ENCODE peak calls at places on chromosomes 11 and 22, in five cellular contexts. G, Z, X, N and M are unnamed samples.

GRCh38 chr11:73565804-73566203 is 32.1 kb downstream of the FAM168A start:
- DNase-seq in N (no peak), X (no peak), Z (no peak), G (no peak), M (no peak)

GRCh38 chr22:29907753-29908515 is 25.0 kb downstream of the MTMR3 start:
- DNase-seq in Z (peak), G (peak), X (peak), N (peak), M (peak)

GRCh38 chr11:66862559-66863037 is 5.7 kb downstream of the LRFN4 start:
- DNase-seq in Z (no peak), N (no peak), X (no peak), G (no peak), M (no peak)

GRCh38 chr22:19721486-19722172 is 1.7 kb upstream of the GP1BB start:
- DNase-seq in Z (no peak), N (no peak), X (no peak), G (no peak), M (no peak)

GRCh38 chr22:24969588-24970301 is 17.2 kb downstream of the KIAA1671 start:
- DNase-seq in G (no peak), N (peak), Z (no peak), X (peak), M (peak)

GRCh38 chr11:121881806-121882205 is 234.2 kb downstream of the BLID start:
- DNase-seq in Z (no peak), G (no peak), N (no peak), X (no peak), M (no peak)

GRCh38 chr22:36160499-36160942 is at the start of gene APOL3:
- DNase-seq in X (no peak), Z (no peak), N (peak), G (no peak), M (no peak)

GRCh38 chr11:92550411-92550810 is 325.8 kb downstream of the FAT3 start:
- DNase-seq in N (no peak), X (no peak), Z (no peak), G (peak), M (no peak)

GRCh38 chr11:2807276-2807681 is 78.3 kb downstream of the CDKN1C start:
- DNase-seq in N (peak), Z (no peak), G (peak), X (no peak), M (no peak)

GRCh38 chr22:18032455-18033101 is 8.2 kb upstream of the MICAL3 start:
- DNase-seq in X (no peak), Z (no peak), G (no peak), N (no peak), M (peak)

GRCh38 chr11:75288846-75289760 is 48.5 kb downstream of the TPBGL start:
- DNase-seq in X (no peak), Z (no peak), N (no peak), G (no peak), M (no peak)

GRCh38 chr22:35841907-35842518 is 124.3 kb downstream of the APOL5 start:
- DNase-seq in Z (no peak), X (no peak), G (no peak), N (no peak), M (no peak)

GRCh38 chr22:25448435-25449051 is 115.9 kb upstream of the GRK3 start:
- DNase-seq in X (peak), N (no peak), Z (no peak), G (peak), M (no peak)

GRCh38 chr22:20777420-20778177 is 3.7 kb downstream of the SERPIND1 start:
- DNase-seq in N (no peak), G (peak), Z (peak), X (peak), M (peak)

GRCh38 chr22:44259366-44260215 is 53.2 kb downstream of the SHISAL1 start:
- DNase-seq in Z (no peak), G (no peak), N (no peak), X (no peak), M (no peak)

GRCh38 chr11:13479688-13480087 is 16.1 kb downstream of the PTH start:
- DNase-seq in X (no peak), G (no peak), Z (no peak), N (no peak), M (no peak)

GRCh38 chr11:59556115-59556882 is 45.0 kb downstream of the OR4D9 start:
- DNase-seq in X (peak), G (peak), N (no peak), Z (peak), M (peak)

GRCh38 chr22:24359452-24360120 is 67.8 kb upstream of the ADORA2A start:
- DNase-seq in Z (no peak), N (no peak), G (no peak), X (no peak), M (no peak)

DNA sequence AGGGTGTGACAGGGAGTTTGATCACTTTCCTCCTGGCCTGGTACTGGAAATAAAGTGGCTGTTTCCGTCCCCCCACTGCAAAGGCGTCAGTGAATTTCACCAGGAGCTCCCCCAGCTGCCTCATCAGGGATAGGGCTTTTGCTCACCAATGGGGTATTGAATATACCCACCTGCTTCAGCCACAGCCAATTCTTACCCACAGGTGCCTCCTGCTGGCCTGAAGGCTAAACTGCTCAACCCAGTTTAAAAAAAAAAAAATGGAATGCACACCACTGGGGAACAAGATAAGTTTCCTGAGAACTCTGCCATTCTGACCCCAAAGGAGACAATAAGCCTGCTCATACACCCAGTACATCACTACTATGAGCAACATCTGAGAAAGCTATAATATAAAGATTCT is 65.3 kb upstream of the MS4A8 start:
- DNase-seq in N (no peak), G (no peak), Z (no peak), X (peak), M (no peak)
- TF ChIP-seq CTCF in N (no peak), G (no peak), Z (no peak), X (peak), M (peak)

GRCh38 chr11:32450372-32450771 is 15.0 kb upstream of the WT1 start:
- DNase-seq in G (no peak), Z (no peak), N (no peak), X (no peak), M (no peak)

GRCh38 chr11:32446227-32446626 is 10.9 kb upstream of the WT1 start:
- DNase-seq in G (no peak), Z (no peak), X (no peak), N (no peak), M (no peak)

GRCh38 chr11:32451808-32452207 is 16.5 kb upstream of the WT1 start:
- DNase-seq in N (no peak), G (no peak), X (no peak), Z (no peak), M (no peak)

GRCh38 chr11:32447252-32447651 is 11.9 kb upstream of the WT1 start:
- DNase-seq in Z (no peak), N (no peak), X (no peak), G (no peak), M (no peak)

DNA sequence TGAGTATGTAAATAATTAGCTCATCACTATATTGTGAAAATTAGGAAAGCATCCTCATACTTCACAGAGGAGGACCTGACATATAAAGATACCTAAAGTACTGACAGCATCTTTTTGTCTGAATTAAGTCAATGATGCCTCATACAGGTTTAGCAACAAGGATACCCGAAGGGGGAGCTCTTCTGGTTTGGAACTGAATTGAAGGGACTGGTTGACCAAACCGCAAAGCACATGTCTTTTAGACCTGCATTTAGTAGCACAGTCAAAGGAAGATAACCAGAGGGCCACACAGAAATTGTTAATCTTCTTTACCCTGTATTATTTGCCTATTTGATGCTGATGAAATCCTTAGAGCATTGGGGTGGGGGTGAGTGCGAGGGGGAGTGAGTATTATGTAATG is 12.9 kb upstream of the WT1 start:
- DNase-seq in N (no peak), X (peak), Z (no peak), G (no peak), M (no peak)
- TF ChIP-seq CTCF in N (no peak), X (peak), Z (no peak), G (no peak), M (peak)

GRCh38 chr22:46484156-46484860 is 53.1 kb downstream of the CELSR1 start:
- DNase-seq in N (no peak), G (no peak), X (no peak), Z (no peak), M (no peak)

GRCh38 chr22:46484861-46485595 is 52.4 kb downstream of the CELSR1 start:
- DNase-seq in Z (peak), X (no peak), N (no peak), G (no peak), M (no peak)

GRCh38 chr22:46483353-46483752 is 54.1 kb downstream of the CELSR1 start:
- DNase-seq in N (no peak), G (no peak), Z (no peak), X (no peak), M (no peak)

GRCh38 chr22:46490538-46490937 is 46.9 kb downstream of the CELSR1 start:
- DNase-seq in X (no peak), G (no peak), N (no peak), Z (no peak), M (no peak)

DNA sequence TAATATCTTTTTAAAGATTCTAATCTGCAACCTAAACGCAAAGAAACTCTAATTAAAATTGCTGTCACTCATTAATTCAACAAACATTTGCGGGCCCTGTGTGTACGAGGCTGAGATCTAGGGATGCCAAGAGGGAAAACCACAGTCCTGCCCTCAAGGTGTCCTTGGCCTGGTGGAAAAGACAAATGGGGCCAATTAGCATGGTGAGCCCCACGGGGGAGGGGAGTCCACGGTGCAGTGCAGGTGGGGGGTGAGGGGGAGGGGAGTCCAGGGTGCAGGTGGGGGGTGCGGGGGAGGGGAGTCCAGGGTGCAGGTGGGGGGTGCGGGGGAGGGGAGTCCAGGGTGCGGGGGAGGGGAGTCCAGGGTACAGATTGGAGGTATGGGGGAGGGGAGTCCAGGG is 50.1 kb downstream of the CELSR1 start:
- DNase-seq in N (no peak), X (no peak), G (no peak), Z (no peak), M (no peak)
- TF ChIP-seq CTCF in N (no peak), X (no peak), G (no peak), Z (no peak), M (no peak)

DNA sequence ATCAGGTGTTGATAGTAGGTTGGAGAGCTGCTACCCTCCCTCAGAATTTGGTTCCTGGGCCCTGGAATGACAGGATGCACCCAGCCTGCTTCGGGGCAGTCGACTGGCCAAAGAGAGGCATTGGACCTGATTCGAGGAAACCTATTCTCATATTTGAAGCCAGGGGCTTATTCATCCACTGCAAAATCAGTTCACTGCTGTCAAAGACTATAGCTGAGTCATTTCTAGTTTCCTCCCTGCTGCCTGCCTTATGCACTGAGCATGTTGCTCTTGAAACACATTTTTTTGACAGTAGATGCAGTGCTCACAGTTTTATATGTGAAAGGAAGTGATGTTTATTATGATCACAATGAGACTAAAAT is 565.4 kb downstream of the ETS1 start:
- DNase-seq in Z (no peak), X (no peak), N (no peak), G (no peak), M (no peak)
- TF ChIP-seq CTCF in Z (no peak), X (no peak), N (no peak), G (no peak), M (peak)

GRCh38 chr11:111976614-111977140 is 39.5 kb downstream of the DIXDC1 start:
- DNase-seq in G (no peak), N (peak), X (peak), Z (no peak), M (no peak)

GRCh38 chr11:111980062-111980461 is 42.9 kb downstream of the DIXDC1 start:
- DNase-seq in N (no peak), Z (no peak), X (no peak), G (no peak), M (no peak)

GRCh38 chr11:111977141-111978027 is 40.2 kb downstream of the DIXDC1 start:
- DNase-seq in N (peak), X (peak), G (peak), Z (no peak), M (no peak)

GRCh38 chr11:111976119-111976518 is 39.0 kb downstream of the DIXDC1 start:
- DNase-seq in N (no peak), G (no peak), Z (no peak), X (no peak), M (no peak)

GRCh38 chr11:111978028-111978771 is 41.1 kb downstream of the DIXDC1 start:
- DNase-seq in X (peak), Z (peak), N (peak), G (no peak), M (no peak)
- TF ChIP-seq CTCF in X (no peak), Z (no peak), N (peak), G (no peak), M (no peak)

GRCh38 chr11:110335358-110335757 is 38.9 kb upstream of the RDX start:
- DNase-seq in N (no peak), X (no peak), G (no peak), Z (no peak), M (no peak)
- TF ChIP-seq CTCF in N (no peak), X (no peak), G (no peak), Z (no peak), M (no peak)

GRCh38 chr11:15724611-15725010 is 609.9 kb downstream of the INSC start:
- DNase-seq in G (no peak), N (no peak), X (no peak), Z (no peak), M (no peak)

GRCh38 chr11:15725246-15725645 is 610.5 kb downstream of the INSC start:
- DNase-seq in N (no peak), Z (no peak), X (no peak), G (no peak), M (no peak)

GRCh38 chr11:15716550-15716949 is 601.8 kb downstream of the INSC start:
- DNase-seq in X (no peak), N (no peak), Z (no peak), G (no peak), M (no peak)

GRCh38 chr11:15723966-15724365 is 609.2 kb downstream of the INSC start:
- DNase-seq in G (no peak), X (no peak), Z (no peak), N (no peak), M (no peak)

DNA sequence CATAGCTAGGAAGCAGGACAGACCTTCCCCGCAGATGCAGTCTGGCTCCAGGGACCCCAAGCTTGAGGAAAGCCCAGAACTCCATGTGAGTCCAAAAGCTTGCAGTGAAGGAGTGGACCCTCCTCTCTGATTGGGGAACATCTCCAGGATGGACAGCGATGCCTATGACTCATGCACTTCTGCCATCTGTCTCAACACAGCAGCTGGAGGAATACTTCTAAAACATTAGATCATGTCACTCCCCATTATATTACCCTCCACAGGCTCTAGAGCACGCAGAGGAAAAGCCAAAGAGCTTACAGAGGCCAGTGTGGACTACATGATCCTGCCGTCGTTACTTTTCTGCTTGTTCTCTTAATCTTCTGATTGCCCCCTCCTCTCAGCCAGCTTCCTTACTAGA is 605.7 kb downstream of the INSC start:
- DNase-seq in X (no peak), Z (no peak), N (no peak), G (no peak), M (no peak)
- TF ChIP-seq CTCF in X (no peak), Z (no peak), N (no peak), G (no peak), M (no peak)

DNA sequence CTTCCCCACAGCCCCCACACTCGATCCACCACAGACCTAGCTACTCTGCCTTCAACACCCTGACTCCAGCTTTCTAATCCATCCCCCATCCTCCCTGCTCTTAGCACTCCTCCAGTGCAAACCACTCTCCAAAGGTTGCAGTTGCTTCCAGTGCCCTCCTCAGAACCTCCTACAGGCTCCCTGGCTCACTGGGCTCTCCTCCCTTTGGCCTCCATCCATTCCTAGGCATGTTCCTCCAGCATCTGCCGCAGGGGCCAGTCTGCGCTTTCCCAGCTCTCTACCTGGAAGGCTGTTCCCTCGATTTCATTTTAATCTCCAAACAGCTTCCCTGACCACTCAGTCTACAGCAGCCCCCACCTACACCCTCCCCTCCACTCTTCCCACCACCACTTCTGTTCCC is 133.8 kb downstream of the SPATA19 start:
- DNase-seq in Z (no peak), N (no peak), X (no peak), G (no peak), M (no peak)
- TF ChIP-seq CTCF in Z (no peak), N (no peak), X (no peak), G (no peak), M (no peak)

GRCh38 chr11:63508009-63508408 is 2.1 kb downstream of the LGALS12 start:
- DNase-seq in Z (no peak), X (peak), N (no peak), G (peak), M (peak)
- TF ChIP-seq CTCF in Z (peak), X (peak), N (no peak), G (peak), M (peak)

GRCh38 chr11:19455731-19456130 is 215.0 kb upstream of the E2F8 start:
- DNase-seq in Z (no peak), N (no peak), G (no peak), X (no peak), M (no peak)

GRCh38 chr11:19450282-19450681 is 209.5 kb upstream of the E2F8 start:
- DNase-seq in G (no peak), X (no peak), N (no peak), Z (no peak), M (no peak)

GRCh38 chr11:19458231-19458630 is 217.5 kb upstream of the E2F8 start:
- DNase-seq in X (no peak), G (no peak), Z (no peak), N (no peak), M (no peak)

GRCh38 chr11:19451609-19452008 is 210.9 kb upstream of the E2F8 start:
- DNase-seq in N (no peak), X (no peak), Z (no peak), G (no peak), M (no peak)

DNA sequence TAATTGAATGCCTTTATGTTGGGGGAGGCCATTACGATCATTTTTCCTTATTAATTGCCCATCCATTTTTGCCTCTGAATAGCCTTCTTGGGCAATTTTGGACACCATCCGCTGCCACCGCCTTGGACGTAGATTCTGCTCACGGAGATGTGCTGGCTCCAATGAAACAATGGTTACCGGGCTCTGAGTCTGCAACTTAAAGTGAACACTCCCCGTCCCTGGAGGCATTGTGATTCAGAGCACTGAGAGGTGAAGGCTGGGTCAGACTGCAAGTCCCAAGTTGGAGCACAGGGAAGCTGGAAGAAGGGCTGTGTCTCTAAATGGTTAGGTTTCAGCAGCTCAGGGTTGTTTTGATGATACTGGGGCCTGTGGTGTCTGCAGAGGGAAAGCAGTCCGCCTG is 213.1 kb upstream of the E2F8 start:
- DNase-seq in X (no peak), N (no peak), Z (peak), G (no peak), M (peak)
- TF ChIP-seq CTCF in X (no peak), N (no peak), Z (no peak), G (no peak), M (no peak)